ENCODE peak calls at places on chromosomes 11 and 22, in five cellular contexts. One of them, this sample, is unnamed.

GRCh38 chr22:32777997-32778396 is 23.5 kb upstream of the TIMP3 start:
- DNase-seq in NCI-H2227 treated with DMSO at 0.1 percent for 48 hours: no peak
- DNase-seq in SK-N-DZ: no peak
- DNase-seq in ELF-1: no peak
- DNase-seq in AG08395: no peak
- DNase-seq in this sample: no peak

GRCh38 chr22:17627961-17628303 is 617 bp downstream of the ATP6V1E1 start:
- DNase-seq in NCI-H2227 treated with DMSO at 0.1 percent for 48 hours: no peak
- DNase-seq in SK-N-DZ: no peak
- DNase-seq in ELF-1: peak
- DNase-seq in AG08395: no peak
- DNase-seq in this sample: no peak

GRCh38 chr22:46091277-46091977 is 58.9 kb upstream of the PPARA start:
- DNase-seq in NCI-H2227 treated with DMSO at 0.1 percent for 48 hours: no peak
- DNase-seq in AG08395: no peak
- DNase-seq in SK-N-DZ: no peak
- DNase-seq in ELF-1: no peak
- DNase-seq in this sample: no peak

GRCh38 chr11:32431657-32432056 is 3.7 kb downstream of the WT1 start:
- DNase-seq in NCI-H2227 treated with DMSO at 0.1 percent for 48 hours: no peak
- DNase-seq in SK-N-DZ: no peak
- DNase-seq in ELF-1: no peak
- DNase-seq in AG08395: no peak
- DNase-seq in this sample: no peak

GRCh38 chr11:130071211-130071712 is 1.6 kb downstream of the APLP2 start:
- DNase-seq in NCI-H2227 treated with DMSO at 0.1 percent for 48 hours: peak
- DNase-seq in SK-N-DZ: no peak
- DNase-seq in AG08395: peak
- DNase-seq in ELF-1: no peak
- DNase-seq in this sample: no peak

GRCh38 chr11:15406952-15407351 is 292.2 kb downstream of the INSC start:
- DNase-seq in ELF-1: no peak
- DNase-seq in NCI-H2227 treated with DMSO at 0.1 percent for 48 hours: no peak
- DNase-seq in AG08395: no peak
- DNase-seq in SK-N-DZ: no peak
- DNase-seq in this sample: no peak

GRCh38 chr22:27591060-27591459 is 210.5 kb downstream of the MN1 start:
- DNase-seq in AG08395: no peak
- DNase-seq in SK-N-DZ: no peak
- DNase-seq in ELF-1: no peak
- DNase-seq in NCI-H2227 treated with DMSO at 0.1 percent for 48 hours: no peak
- DNase-seq in this sample: no peak

GRCh38 chr22:17968126-17968525 is 56.2 kb downstream of the MICAL3 start:
- DNase-seq in AG08395: no peak
- DNase-seq in ELF-1: no peak
- DNase-seq in SK-N-DZ: no peak
- DNase-seq in NCI-H2227 treated with DMSO at 0.1 percent for 48 hours: no peak
- DNase-seq in this sample: no peak

GRCh38 chr11:6574816-6575715 is 28.4 kb downstream of the RRP8 start:
- DNase-seq in ELF-1: no peak
- DNase-seq in AG08395: no peak
- DNase-seq in SK-N-DZ: no peak
- DNase-seq in NCI-H2227 treated with DMSO at 0.1 percent for 48 hours: no peak
- DNase-seq in this sample: peak

GRCh38 chr11:71294846-71295600 is 42.6 kb upstream of the SHANK2 start:
- DNase-seq in AG08395: no peak
- DNase-seq in NCI-H2227 treated with DMSO at 0.1 percent for 48 hours: no peak
- DNase-seq in SK-N-DZ: no peak
- DNase-seq in ELF-1: no peak
- DNase-seq in this sample: peak

GRCh38 chr11:34926101-34926830 is 9.8 kb downstream of the PDHX start:
- DNase-seq in NCI-H2227 treated with DMSO at 0.1 percent for 48 hours: peak
- DNase-seq in SK-N-DZ: peak
- DNase-seq in ELF-1: no peak
- DNase-seq in AG08395: peak
- DNase-seq in this sample: no peak

GRCh38 chr22:36419177-36419911 is 31.6 kb upstream of the MYH9 start:
- DNase-seq in SK-N-DZ: peak
- DNase-seq in ELF-1: peak
- DNase-seq in NCI-H2227 treated with DMSO at 0.1 percent for 48 hours: no peak
- DNase-seq in AG08395: peak
- DNase-seq in this sample: no peak

GRCh38 chr11:62671272-62671603 is 235 bp upstream of the UQCC3 start:
- DNase-seq in AG08395: peak
- DNase-seq in NCI-H2227 treated with DMSO at 0.1 percent for 48 hours: no peak
- DNase-seq in SK-N-DZ: no peak
- DNase-seq in ELF-1: no peak
- DNase-seq in this sample: peak

GRCh38 chr11:86386791-86387190 is 12.1 kb downstream of the CCDC81 start:
- DNase-seq in SK-N-DZ: no peak
- DNase-seq in ELF-1: no peak
- DNase-seq in NCI-H2227 treated with DMSO at 0.1 percent for 48 hours: no peak
- DNase-seq in AG08395: peak
- DNase-seq in this sample: no peak

GRCh38 chr11:74644084-74644483 is 51.7 kb downstream of the POLD3 start:
- DNase-seq in SK-N-DZ: no peak
- DNase-seq in NCI-H2227 treated with DMSO at 0.1 percent for 48 hours: no peak
- DNase-seq in AG08395: no peak
- DNase-seq in ELF-1: no peak
- DNase-seq in this sample: no peak

GRCh38 chr22:36123673-36124630 is 36.6 kb downstream of the APOL3 start:
- DNase-seq in ELF-1: peak
- DNase-seq in SK-N-DZ: peak
- DNase-seq in NCI-H2227 treated with DMSO at 0.1 percent for 48 hours: peak
- DNase-seq in AG08395: peak
- DNase-seq in this sample: peak

GRCh38 chr11:134071306-134071705 is 2.4 kb downstream of the JAM3 start:
- DNase-seq in AG08395: no peak
- DNase-seq in NCI-H2227 treated with DMSO at 0.1 percent for 48 hours: no peak
- DNase-seq in ELF-1: no peak
- DNase-seq in SK-N-DZ: no peak
- DNase-seq in this sample: no peak

GRCh38 chr11:69041516-69041915 is 7.2 kb upstream of the TPCN2 start:
- DNase-seq in AG08395: no peak
- DNase-seq in SK-N-DZ: no peak
- DNase-seq in ELF-1: no peak
- DNase-seq in NCI-H2227 treated with DMSO at 0.1 percent for 48 hours: peak
- DNase-seq in this sample: no peak

GRCh38 chr11:8558436-8558835 is 35.6 kb downstream of the STK33 start:
- DNase-seq in AG08395: no peak
- DNase-seq in NCI-H2227 treated with DMSO at 0.1 percent for 48 hours: no peak
- DNase-seq in SK-N-DZ: no peak
- DNase-seq in ELF-1: no peak
- DNase-seq in this sample: no peak

GRCh38 chr11:86570457-86570856 is 102.0 kb downstream of the ME3 start:
- DNase-seq in ELF-1: no peak
- DNase-seq in NCI-H2227 treated with DMSO at 0.1 percent for 48 hours: no peak
- DNase-seq in AG08395: no peak
- DNase-seq in SK-N-DZ: no peak
- DNase-seq in this sample: no peak

GRCh38 chr11:295351-296205 is 3.7 kb downstream of the IFITM5 start:
- DNase-seq in ELF-1: no peak
- DNase-seq in NCI-H2227 treated with DMSO at 0.1 percent for 48 hours: no peak
- DNase-seq in AG08395: no peak
- DNase-seq in SK-N-DZ: no peak
- DNase-seq in this sample: no peak

GRCh38 chr11:12318791-12319733 is 58.3 kb upstream of the PARVA start:
- DNase-seq in ELF-1: no peak
- DNase-seq in AG08395: peak
- DNase-seq in NCI-H2227 treated with DMSO at 0.1 percent for 48 hours: peak
- DNase-seq in SK-N-DZ: peak
- DNase-seq in this sample: no peak

GRCh38 chr22:30908051-30908461 is 60.5 kb downstream of the MORC2 start:
- DNase-seq in AG08395: no peak
- DNase-seq in NCI-H2227 treated with DMSO at 0.1 percent for 48 hours: no peak
- DNase-seq in ELF-1: no peak
- DNase-seq in SK-N-DZ: no peak
- DNase-seq in this sample: peak

GRCh38 chr11:77201991-77202841 is 74.2 kb downstream of the MYO7A start:
- DNase-seq in SK-N-DZ: no peak
- DNase-seq in ELF-1: no peak
- DNase-seq in AG08395: no peak
- DNase-seq in NCI-H2227 treated with DMSO at 0.1 percent for 48 hours: no peak
- DNase-seq in this sample: no peak

GRCh38 chr22:20380486-20380885 is 13.5 kb upstream of the ZNF74 start:
- DNase-seq in ELF-1: no peak
- DNase-seq in AG08395: no peak
- DNase-seq in SK-N-DZ: no peak
- DNase-seq in NCI-H2227 treated with DMSO at 0.1 percent for 48 hours: no peak
- DNase-seq in this sample: no peak

GRCh38 chr11:67268684-67269268 is 2.5 kb downstream of the GRK2 start:
- DNase-seq in AG08395: no peak
- DNase-seq in SK-N-DZ: no peak
- DNase-seq in ELF-1: no peak
- DNase-seq in NCI-H2227 treated with DMSO at 0.1 percent for 48 hours: no peak
- DNase-seq in this sample: no peak

This sample was measured in H1.